ENCODE peak calls at places on chromosomes 5 and 9, in five cellular contexts. U is neural progenitor cell, B is mammary epithelial cell, P is sigmoid colon, W is A549. Y is an unnamed sample.

GRCh38 chr5:107486489-107486888 is 184.2 kb downstream of the EFNA5 start:
- DNase-seq in U (no peak), B (peak; percentile 92), P (no peak), W (no peak), Y (no peak)

GRCh38 chr9:96858018-96858573 is 3.8 kb upstream of the ZNF782 start:
- DNase-seq in U (no peak), B (peak; percentile 90), P (no peak), W (no peak), Y (no peak)

GRCh38 chr5:133467712-133468463 is 144.5 kb downstream of the FSTL4 start:
- DNase-seq in U (no peak), B (no peak), P (no peak), W (no peak), Y (no peak)

GRCh38 chr9:114434878-114435311 is 47.1 kb upstream of the AKNA start:
- DNase-seq in U (peak; percentile 62), B (peak; percentile 41), P (no peak), W (peak; percentile 63), Y (peak; percentile 58)

GRCh38 chr5:52684056-52684455 is 103.7 kb upstream of the ITGA1 start:
- DNase-seq in U (no peak), B (no peak), P (no peak), W (no peak), Y (no peak)

GRCh38 chr9:108478431-108478837 is 377.4 kb downstream of the ACTL7B start:
- DNase-seq in U (no peak), B (peak; percentile 94), P (peak; percentile 64), W (peak; percentile 21), Y (no peak)

GRCh38 chr9:96062051-96062450 is 186.6 kb downstream of the ERCC6L2 start:
- DNase-seq in U (no peak), B (no peak), P (no peak), W (no peak), Y (no peak)

GRCh38 chr5:78335976-78336375 is 24.4 kb upstream of the SCAMP1 start:
- DNase-seq in U (no peak), B (no peak), P (no peak), W (no peak), Y (no peak)

GRCh38 chr9:97188545-97188944 is 118.9 kb upstream of the CCDC180 start:
- DNase-seq in U (no peak), B (no peak), P (no peak), W (no peak), Y (no peak)

GRCh38 chr5:150298701-150299451 is 3.8 kb downstream of the ARSI start:
- DNase-seq in U (peak; percentile 24), B (peak; percentile 97), P (peak; percentile 84), W (peak; percentile 67), Y (no peak)

GRCh38 chr5:165055476-165055875 is 1550.1 kb downstream of the MAT2B start:
- DNase-seq in U (no peak), B (no peak), P (no peak), W (no peak), Y (no peak)

GRCh38 chr5:44022622-44023021 is 366.6 kb downstream of the FGF10 start:
- DNase-seq in U (no peak), B (no peak), P (no peak), W (no peak), Y (no peak)

GRCh38 chr5:157456301-157456700 is 3.7 kb upstream of the NIPAL4 start:
- DNase-seq in U (no peak), B (no peak), P (no peak), W (no peak), Y (no peak)

GRCh38 chr9:88182501-88182900 is 44.2 kb upstream of the SPATA31C2 start:
- DNase-seq in U (no peak), B (no peak), P (no peak), W (no peak), Y (no peak)

GRCh38 chr9:115164511-115164974 is 46.6 kb upstream of the TNC start:
- DNase-seq in U (peak; percentile 10), B (peak; percentile 61), P (no peak), W (no peak), Y (no peak)

GRCh38 chr5:149680810-149681221 is 49.3 kb upstream of the PPARGC1B start:
- DNase-seq in U (no peak), B (no peak), P (peak; percentile 75), W (no peak), Y (no peak)

GRCh38 chr9:76365028-76365427 is 29.2 kb downstream of the RFK start:
- DNase-seq in U (peak; percentile 32), B (peak; percentile 61), P (no peak), W (no peak), Y (no peak)

GRCh38 chr5:39191216-39191615 is 28.1 kb downstream of the FYB1 start:
- DNase-seq in U (no peak), B (no peak), P (no peak), W (no peak), Y (no peak)

GRCh38 chr5:180704362-180704761 is 35.5 kb downstream of the OR2Y1 start:
- DNase-seq in U (no peak), B (peak; percentile 31), P (no peak), W (no peak), Y (no peak)

GRCh38 chr5:174733091-174733690 is 8.8 kb downstream of the MSX2 start:
- DNase-seq in U (peak; percentile 52), B (no peak), P (no peak), W (no peak), Y (no peak)

GRCh38 chr5:53503819-53504218 is 23.4 kb downstream of the FST start:
- DNase-seq in U (no peak), B (no peak), P (no peak), W (no peak), Y (no peak)

GRCh38 chr5:61603211-61603908 is 271.3 kb downstream of the ZSWIM6 start:
- DNase-seq in U (no peak), B (no peak), P (no peak), W (peak; percentile 44), Y (no peak)

GRCh38 chr5:157357823-157358222 is 91.9 kb downstream of the CYFIP2 start:
- DNase-seq in U (no peak), B (no peak), P (no peak), W (no peak), Y (no peak)

GRCh38 chr5:60829490-60830266 is 14.4 kb downstream of the ELOVL7 start:
- DNase-seq in U (no peak), B (peak; percentile 44), P (no peak), W (no peak), Y (no peak)

GRCh38 chr5:15026011-15026481 is 154.5 kb upstream of the ANKH start:
- DNase-seq in U (no peak), B (no peak), P (no peak), W (no peak), Y (no peak)

GRCh38 chr5:32339198-32339597 is 26.5 kb upstream of the MTMR12 start:
- DNase-seq in U (peak; percentile 60), B (peak; percentile 33), P (no peak), W (no peak), Y (peak; percentile 55)

GRCh38 chr5:125043781-125044391 is 297.4 kb upstream of the ZNF608 start:
- DNase-seq in U (no peak), B (peak; percentile 66), P (no peak), W (peak; percentile 40), Y (no peak)

GRCh38 chr5:26894719-26895263 is 143.6 kb downstream of the CDH9 start:
- DNase-seq in U (no peak), B (no peak), P (no peak), W (no peak), Y (no peak)

GRCh38 chr5:321233-321725 is at the start of gene AHRR:
- DNase-seq in U (peak; percentile 88), B (peak; percentile 59), P (no peak), W (peak; percentile 87), Y (no peak)
- H3K4me3 ChIP-seq in U (peak within 1 kb of the TSS; percentile 75), B (peak within 1 kb of the TSS; percentile 57), P (no peak within 1 kb of the TSS), W (peak within 1 kb of the TSS; percentile 53), Y (peak within 1 kb of the TSS; percentile 56)

DNA sequence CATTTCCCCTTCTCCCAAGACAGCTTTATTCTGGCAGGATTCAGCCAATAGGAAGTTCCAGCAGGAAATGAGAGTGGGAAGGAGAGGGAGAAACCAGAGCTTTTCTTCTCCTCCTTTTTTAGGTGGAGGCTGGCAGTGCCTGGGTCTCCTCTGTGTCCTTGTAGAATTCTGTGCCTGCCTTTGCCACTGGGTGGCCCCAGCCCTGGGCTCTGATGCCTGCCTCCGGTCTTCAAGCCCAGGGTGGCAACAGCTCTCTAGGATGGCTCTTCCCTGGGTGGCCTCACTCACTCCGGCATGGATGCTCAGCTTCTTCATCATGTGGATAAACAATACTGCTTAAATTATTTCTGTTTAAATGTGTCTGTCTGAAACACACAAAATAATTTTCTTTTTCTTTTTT is 694.8 kb downstream of the SEMA5A start:
- DNase-seq in U (peak; percentile 10), B (no peak), P (no peak), W (no peak), Y (no peak)
- H3K9me3 ChIP-seq in U (no peaks in the 10 kb centered on the region), B (no peaks in the 10 kb centered on the region), P (no peaks in the 10 kb centered on the region), W (no peaks in the 10 kb centered on the region), Y (no peaks in the 10 kb centered on the region)

DNA sequence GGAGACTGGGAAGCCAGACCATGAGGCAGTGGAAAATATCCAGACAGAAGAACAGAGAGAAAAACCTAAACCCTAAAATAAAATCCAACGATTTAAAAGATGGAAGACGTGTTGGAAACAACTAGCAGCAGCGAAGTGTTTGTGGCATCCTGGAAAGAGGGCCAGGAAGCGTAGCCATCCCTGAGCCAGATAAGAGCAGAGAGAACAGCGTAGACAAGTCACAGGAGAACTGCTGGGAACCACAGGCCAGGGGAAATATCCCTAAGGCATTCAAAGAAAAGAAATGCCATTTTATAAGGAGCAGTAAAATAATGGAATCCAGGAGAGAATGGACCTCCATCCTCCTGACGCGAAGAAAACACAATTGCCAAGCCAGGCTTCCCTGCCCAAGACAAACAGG is 39.6 kb upstream of the NKD2 start:
- DNase-seq in U (no peak), B (no peak), P (no peak), W (no peak), Y (no peak)
- H3K27ac ChIP-seq in U (no peak overlapping the region), B (no peak overlapping the region), P (peak overlapping the region; percentile 5), W (no peak overlapping the region), Y (no peak overlapping the region)

GRCh38 chr9:130915096-130915447 is 18.5 kb upstream of the QRFP start:
- DNase-seq in U (no peak), B (no peak), P (no peak), W (no peak), Y (no peak)

GRCh38 chr9:130913599-130914416 is 17.2 kb upstream of the QRFP start:
- DNase-seq in U (peak; percentile 57), B (no peak), P (no peak), W (no peak), Y (no peak)

GRCh38 chr9:130914417-130915095 is 17.9 kb upstream of the QRFP start:
- DNase-seq in U (no peak), B (no peak), P (no peak), W (no peak), Y (no peak)

GRCh38 chr9:130911254-130912049 is 14.8 kb upstream of the QRFP start:
- DNase-seq in U (no peak), B (no peak), P (no peak), W (no peak), Y (no peak)

DNA sequence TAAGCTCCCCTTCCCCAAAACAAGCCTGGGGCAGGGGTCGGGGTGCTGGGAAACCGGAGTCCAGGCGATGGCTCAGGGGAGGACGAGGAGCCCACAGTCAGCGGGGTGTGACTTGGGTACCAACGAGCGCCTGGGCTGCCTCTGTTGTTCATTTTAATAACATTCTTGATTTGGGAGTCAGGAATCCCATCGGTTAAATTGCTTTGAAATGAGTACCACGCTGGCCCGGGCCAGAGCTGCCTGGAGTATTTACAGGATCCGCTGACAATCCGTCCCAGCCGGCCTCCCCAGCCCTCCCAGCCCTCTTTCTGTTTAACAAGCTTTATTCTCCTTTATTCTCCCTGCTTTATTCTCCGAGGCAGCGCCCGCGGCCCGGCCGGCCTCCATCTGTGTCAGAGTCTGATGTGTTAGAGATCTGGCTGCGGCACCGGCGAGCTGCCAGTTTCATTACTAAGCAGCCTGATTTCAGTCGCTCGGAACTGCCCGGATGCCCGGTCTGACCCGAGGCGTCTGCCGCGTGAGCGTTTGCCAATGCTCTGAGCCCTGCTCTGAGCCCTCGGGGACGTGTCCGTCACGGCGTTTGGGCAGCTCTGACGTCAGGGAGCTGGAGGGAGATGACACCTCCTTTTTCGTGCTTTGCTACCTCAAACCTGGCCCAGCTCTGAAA is 16.5 kb upstream of the QRFP start:
- DNase-seq in U (peak; percentile 70), B (peak; percentile 79), P (peak; percentile 82), W (no peak), Y (no peak)
- H3K4me3 ChIP-seq in U (no peak overlapping the region), B (no peak overlapping the region), P (no peak overlapping the region), W (no peak overlapping the region), Y (no peak overlapping the region)